ENCODE peak calls at places on chromosomes 7 and 10, in seven cellular contexts. Y is right atrium auricular region, V is fibroblast of the aortic adventitia, A is fibroblast of lung, I is foreskin fibroblast, G is BJ, T is PC-3. W is an unnamed sample.

GRCh38 chr10:69232252-69232651 is 12.1 kb downstream of the HKDC1 start:
- DNase-seq in Y (no peak), V (peak; percentile 76), A (peak; percentile 69), I (peak; percentile 69), G (no peak), T (peak; percentile 98), W (no peak)

GRCh38 chr7:78939669-78940068 is 513.8 kb downstream of the MAGI2 start:
- DNase-seq in Y (no peak), V (no peak), A (no peak), I (no peak), G (no peak), T (no peak), W (no peak)

GRCh38 chr10:68870061-68870460 is 31.1 kb upstream of the DDX50 start:
- DNase-seq in Y (no peak), V (no peak), A (no peak), I (no peak), G (no peak), T (no peak), W (no peak)

GRCh38 chr7:82443044-82443800 is at the start of gene CACNA2D1:
- DNase-seq in Y (no peak), V (peak; percentile 33), A (no peak), I (peak; percentile 38), G (no peak), T (no peak), W (peak; percentile 89)

GRCh38 chr10:132516771-132517725 is 20.5 kb upstream of the INPP5A start:
- DNase-seq in Y (peak; percentile 95), V (peak; percentile 98), A (peak; percentile 96), I (peak; percentile 98), G (peak; percentile 95), T (peak; percentile 75), W (peak; percentile 98)

GRCh38 chr7:45569290-45569685 is 4.9 kb upstream of the ADCY1 start:
- DNase-seq in Y (no peak), V (no peak), A (no peak), I (no peak), G (no peak), T (no peak), W (no peak)

GRCh38 chr10:71694567-71694968 is 25.0 kb downstream of the C10orf105 start:
- DNase-seq in Y (no peak), V (no peak), A (no peak), I (no peak), G (no peak), T (no peak), W (no peak)

GRCh38 chr10:132721725-132722124 is 64.2 kb downstream of the NKX6-2 start:
- DNase-seq in Y (no peak), V (no peak), A (peak; percentile 8), I (no peak), G (peak; percentile 34), T (no peak), W (no peak)

GRCh38 chr10:45091968-45092367 is 91.2 kb downstream of the ZNF22 start:
- DNase-seq in Y (no peak), V (no peak), A (no peak), I (no peak), G (no peak), T (no peak), W (no peak)

GRCh38 chr7:155807805-155808550 is 4.3 kb downstream of the SHH start:
- DNase-seq in Y (no peak), V (no peak), A (no peak), I (no peak), G (no peak), T (no peak), W (no peak)

GRCh38 chr10:9789996-9790395 is 1227.7 kb upstream of the CELF2 start:
- DNase-seq in Y (no peak), V (no peak), A (no peak), I (no peak), G (no peak), T (no peak), W (no peak)

GRCh38 chr10:48931188-48931587 is 8.5 kb downstream of the LRRC18 start:
- DNase-seq in Y (no peak), V (no peak), A (no peak), I (no peak), G (no peak), T (no peak), W (peak; percentile 80)
- TF ChIP-seq CTCF in Y (no peak), V (no peak), A (no peak), I (no peak), G (no peak), T (no peak), W (no peak)

GRCh38 chr10:60869916-60870728 is 73.9 kb downstream of the RHOBTB1 start:
- DNase-seq in Y (no peak), V (no peak), A (no peak), I (no peak), G (no peak), T (peak; percentile 42), W (no peak)
- TF ChIP-seq CTCF in Y (no peak), V (no peak), A (no peak), I (no peak), G (peak; percentile 12), T (peak; percentile 68), W (no peak)

DNA sequence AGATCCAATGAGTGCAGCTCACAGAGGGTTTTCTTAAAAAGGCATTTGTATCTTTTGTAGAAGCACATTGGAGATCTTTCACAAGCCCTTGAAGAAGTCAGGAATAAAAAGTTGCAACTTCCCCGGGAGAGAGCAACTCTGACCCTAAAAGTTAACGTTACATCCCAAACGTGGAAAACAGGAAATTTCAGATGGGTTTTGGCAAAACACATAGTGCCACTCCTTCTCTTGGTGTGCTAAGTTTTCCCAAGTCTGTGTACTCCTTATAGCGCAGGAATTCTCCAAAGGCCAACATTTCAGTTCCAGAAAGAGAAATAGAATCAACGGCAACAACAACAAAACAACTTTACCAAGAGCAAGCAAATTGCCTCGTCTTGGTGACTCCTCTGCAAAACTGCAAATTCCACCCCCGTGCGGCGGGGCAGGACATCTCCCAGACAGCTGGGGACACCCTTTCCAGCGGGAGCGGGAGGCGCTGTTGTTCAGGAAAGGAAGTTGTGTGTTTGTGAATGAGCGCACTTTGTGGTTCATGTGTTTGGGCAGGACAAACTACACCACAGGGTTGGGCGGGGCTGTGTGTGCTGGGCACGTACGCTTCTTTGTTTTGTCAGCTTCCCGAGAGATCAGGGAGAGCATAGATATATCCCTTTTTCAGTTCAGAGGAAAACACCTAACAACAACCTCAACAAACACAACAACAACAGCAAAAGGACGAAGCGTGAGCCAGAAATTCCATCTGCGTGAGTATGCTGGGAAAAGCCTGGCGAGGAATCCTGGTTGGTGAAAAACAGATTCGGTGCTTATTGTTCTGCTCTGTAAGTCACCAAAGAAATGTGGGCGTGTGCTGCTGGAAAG is 294.7 kb upstream of the PITRM1 start:
- DNase-seq in Y (peak; percentile 96), V (peak; percentile 99), A (peak; percentile 96), I (peak; percentile 94), G (peak; percentile 96), T (peak; percentile 86), W (no peak)
- TF ChIP-seq CTCF in Y (peak; percentile 72), V (peak; percentile 24), A (peak; percentile 42), I (peak; percentile 42), G (peak; percentile 55), T (peak; percentile 77), W (peak; percentile 65)

GRCh38 chr10:118969014-118969413 is 60.5 kb upstream of the NANOS1 start:
- DNase-seq in Y (no peak), V (no peak), A (no peak), I (no peak), G (no peak), T (no peak), W (no peak)

GRCh38 chr10:118971187-118971586 is 58.3 kb upstream of the NANOS1 start:
- DNase-seq in Y (no peak), V (no peak), A (no peak), I (no peak), G (no peak), T (no peak), W (no peak)

GRCh38 chr10:118971876-118972275 is 57.6 kb upstream of the NANOS1 start:
- DNase-seq in Y (no peak), V (no peak), A (no peak), I (no peak), G (no peak), T (no peak), W (no peak)

GRCh38 chr10:118968482-118968881 is 61.0 kb upstream of the NANOS1 start:
- DNase-seq in Y (no peak), V (no peak), A (no peak), I (no peak), G (no peak), T (no peak), W (no peak)

DNA sequence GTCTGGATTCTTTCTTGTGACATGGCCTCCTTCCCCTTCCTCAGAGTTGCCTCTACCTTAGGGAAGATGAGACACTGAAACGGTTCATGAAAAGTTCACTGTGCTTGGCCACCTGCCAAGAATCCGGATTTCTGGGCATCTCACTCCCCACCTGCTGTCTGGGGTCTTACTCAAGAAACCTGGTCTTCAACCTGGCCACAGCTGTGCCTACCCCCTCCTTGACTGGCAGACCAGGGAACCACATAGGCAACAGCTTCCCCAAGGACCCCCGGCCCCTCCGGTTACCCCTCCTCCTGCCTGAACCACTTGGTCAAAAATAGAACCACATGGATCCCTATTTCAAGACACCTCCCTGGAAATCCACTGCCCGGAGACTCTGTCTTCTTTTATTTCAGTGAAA is 58.7 kb upstream of the NANOS1 start:
- DNase-seq in Y (no peak), V (no peak), A (no peak), I (no peak), G (no peak), T (no peak), W (no peak)
- TF ChIP-seq CTCF in Y (no peak), V (no peak), A (no peak), I (no peak), G (no peak), T (no peak), W (no peak)

GRCh38 chr10:27355918-27356573 is 115.4 kb upstream of the ACBD5 start:
- DNase-seq in Y (no peak), V (no peak), A (no peak), I (no peak), G (no peak), T (no peak), W (no peak)
- TF ChIP-seq CTCF in Y (no peak), V (no peak), A (no peak), I (no peak), G (no peak), T (peak; percentile 10), W (no peak)

GRCh38 chr7:44148961-44149550 is 7.9 kb upstream of the MYL7 start:
- DNase-seq in Y (no peak), V (no peak), A (no peak), I (no peak), G (no peak), T (no peak), W (no peak)

GRCh38 chr7:44145969-44146897 is 5.1 kb upstream of the MYL7 start:
- DNase-seq in Y (peak; percentile 75), V (peak; percentile 17), A (peak; percentile 41), I (peak; percentile 51), G (no peak), T (no peak), W (no peak)

GRCh38 chr7:44145419-44145968 is 4.4 kb upstream of the MYL7 start:
- DNase-seq in Y (no peak), V (no peak), A (no peak), I (peak; percentile 20), G (no peak), T (no peak), W (no peak)

GRCh38 chr7:44144968-44145418 is 3.9 kb upstream of the MYL7 start:
- DNase-seq in Y (no peak), V (no peak), A (no peak), I (no peak), G (no peak), T (no peak), W (no peak)

GRCh38 chr7:44147026-44147881 is 6.1 kb upstream of the MYL7 start:
- DNase-seq in Y (no peak), V (no peak), A (peak; percentile 27), I (no peak), G (no peak), T (no peak), W (no peak)
- TF ChIP-seq CTCF in Y (no peak), V (no peak), A (no peak), I (no peak), G (no peak), T (no peak), W (no peak)

W was measured in osteocyte.